ENCODE peak calls at places on chromosomes 3 and 15, in four cellular contexts. U is sigmoid colon, T is dorsolateral prefrontal cortex, P is gastrocnemius medialis. J is an unnamed sample.
A peak's percentile ranks its signal among the peaks of the same experiment; 100 is the strongest.

GRCh38 chr15:82539690-82540054 is 585 bp downstream of the RPS17 start:
- DNase-seq in U (no peak), T (no peak), P (no peak), J (no peak)

GRCh38 chr3:57998366-57999283 is 9.6 kb upstream of the FLNB start:
- DNase-seq in U (no peak), T (no peak), P (no peak), J (no peak)

GRCh38 chr3:50562866-50563265 is 4.7 kb downstream of the C3orf18 start:
- DNase-seq in U (no peak), T (no peak), P (no peak), J (peak; percentile 54)

GRCh38 chr3:43024183-43024865 is 45.2 kb downstream of the GASK1A start:
- DNase-seq in U (no peak), T (no peak), P (no peak), J (no peak)

GRCh38 chr15:84834969-84835368 is 17.8 kb downstream of the ALPK3 start:
- DNase-seq in U (no peak), T (no peak), P (peak; percentile 94), J (no peak)

GRCh38 chr3:9951962-9952805 is at the start of gene PRRT3:
- DNase-seq in U (no peak), T (peak; percentile 55), P (no peak), J (no peak)

GRCh38 chr15:98625614-98626013 is 22.7 kb upstream of the IGF1R start:
- DNase-seq in U (no peak), T (no peak), P (no peak), J (no peak)

GRCh38 chr3:133991209-133991608 is 38.5 kb downstream of the SLCO2A1 start:
- DNase-seq in U (peak; percentile 45), T (no peak), P (no peak), J (no peak)

GRCh38 chr3:101530213-101531047 is 17.4 kb upstream of the SENP7 start:
- DNase-seq in U (no peak), T (no peak), P (no peak), J (no peak)

GRCh38 chr15:59532770-59533379 is 78.7 kb upstream of the GCNT3 start:
- DNase-seq in U (peak; percentile 14), T (no peak), P (no peak), J (no peak)

GRCh38 chr3:139534992-139535879 is 4.3 kb downstream of the RBP1 start:
- DNase-seq in U (peak; percentile 71), T (peak; percentile 55), P (no peak), J (no peak)

GRCh38 chr3:127570520-127570919 is 20.0 kb downstream of the TPRA1 start:
- DNase-seq in U (no peak), T (no peak), P (no peak), J (no peak)

GRCh38 chr3:62325896-62326295 is 47.5 kb downstream of the FEZF2 start:
- DNase-seq in U (no peak), T (no peak), P (no peak), J (no peak)

GRCh38 chr3:42701371-42702065 is 1.1 kb downstream of the HHATL start:
- DNase-seq in U (no peak), T (peak; percentile 79), P (peak; percentile 87), J (no peak)

GRCh38 chr15:81491414-81492101 is 117.5 kb upstream of the TMC3 start:
- DNase-seq in U (no peak), T (no peak), P (no peak), J (no peak)

GRCh38 chr3:41681479-41681878 is 280.4 kb downstream of the ULK4 start:
- DNase-seq in U (no peak), T (no peak), P (no peak), J (no peak)

GRCh38 chr3:4633078-4634004 is 140.2 kb downstream of the ITPR1 start:
- DNase-seq in U (no peak), T (no peak), P (no peak), J (peak; percentile 18)

GRCh38 chr3:115272036-115272824 is 125.1 kb upstream of the ZBTB20 start:
- DNase-seq in U (no peak), T (peak; percentile 16), P (peak; percentile 25), J (no peak)

GRCh38 chr3:126340943-126341754 is 16.1 kb downstream of the KLF15 start:
- DNase-seq in U (peak; percentile 57), T (no peak), P (no peak), J (no peak)

GRCh38 chr3:120496278-120496975 is 45.6 kb upstream of the FSTL1 start:
- DNase-seq in U (no peak), T (no peak), P (no peak), J (peak; percentile 45)

GRCh38 chr3:57752307-57752706 is 3.8 kb upstream of the SLMAP start:
- DNase-seq in U (no peak), T (no peak), P (no peak), J (peak; percentile 57)

GRCh38 chr15:34439878-34440277 is 2.3 kb upstream of the GOLGA8A start:
- DNase-seq in U (no peak), T (no peak), P (no peak), J (no peak)

GRCh38 chr3:134640378-134640777 is 10.4 kb downstream of the KY start:
- DNase-seq in U (no peak), T (no peak), P (no peak), J (no peak)

GRCh38 chr3:139676634-139677197 is 1.1 kb downstream of the NMNAT3 start:
- DNase-seq in U (no peak), T (no peak), P (no peak), J (no peak)

GRCh38 chr3:81442758-81443456 is 318.5 kb downstream of the GBE1 start:
- DNase-seq in U (no peak), T (no peak), P (no peak), J (no peak)

GRCh38 chr3:42129014-42129953 is 38.1 kb downstream of the TRAK1 start:
- DNase-seq in U (peak; percentile 53), T (no peak), P (no peak), J (no peak)

GRCh38 chr3:188244395-188244861 is 90.5 kb downstream of the LPP start:
- DNase-seq in U (no peak), T (no peak), P (no peak), J (peak; percentile 33)

GRCh38 chr3:175573226-175573625 is 714.1 kb downstream of the NAALADL2 start:
- DNase-seq in U (no peak), T (no peak), P (no peak), J (no peak)
- H3K27ac ChIP-seq in U (no peak overlapping the region), T (no peak overlapping the region), P (no peak overlapping the region), J (no peak overlapping the region)

GRCh38 chr3:12612514-12613226 is 51.2 kb downstream of the RAF1 start:
- DNase-seq in U (no peak), T (no peak), P (no peak), J (no peak)

GRCh38 chr3:12618426-12618825 is 45.5 kb downstream of the RAF1 start:
- DNase-seq in U (no peak), T (peak; percentile 25), P (no peak), J (no peak)

GRCh38 chr3:12611117-12611516 is 52.8 kb downstream of the RAF1 start:
- DNase-seq in U (no peak), T (no peak), P (no peak), J (no peak)

GRCh38 chr3:12613250-12613649 is 50.7 kb downstream of the RAF1 start:
- DNase-seq in U (no peak), T (no peak), P (no peak), J (no peak)

DNA sequence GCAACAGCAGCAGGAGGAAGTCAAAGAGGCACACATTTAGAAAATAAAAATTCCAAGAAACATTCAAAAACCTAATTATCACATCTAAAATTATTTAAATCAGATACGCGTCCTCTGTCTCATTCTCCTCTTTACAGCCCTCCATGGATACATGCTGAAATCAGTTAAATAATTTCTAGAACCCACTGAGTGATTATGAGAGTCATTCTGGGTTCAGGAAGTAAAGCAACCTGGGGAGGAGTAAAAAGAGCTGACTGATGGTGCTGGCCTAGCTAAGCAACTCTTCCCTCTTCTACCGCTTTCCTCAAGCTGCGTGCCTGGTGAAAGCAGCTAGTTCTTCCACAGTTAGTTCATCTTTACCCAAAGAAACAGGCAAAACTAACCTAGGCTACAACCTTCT is 48.7 kb downstream of the RAF1 start:
- DNase-seq in U (no peak), T (no peak), P (no peak), J (no peak)
- H3K27ac ChIP-seq in U (no peak overlapping the region), T (no peak overlapping the region), P (peak overlapping the region; percentile 36), J (no peak overlapping the region)

GRCh38 chr15:95470997-95471692 is 859.4 kb upstream of the NR2F2 start:
- DNase-seq in U (no peak), T (no peak), P (no peak), J (no peak)
- H3K27ac ChIP-seq in U (no peak overlapping the region), T (no peak overlapping the region), P (peak overlapping the region; percentile 11), J (no peak overlapping the region)

DNA sequence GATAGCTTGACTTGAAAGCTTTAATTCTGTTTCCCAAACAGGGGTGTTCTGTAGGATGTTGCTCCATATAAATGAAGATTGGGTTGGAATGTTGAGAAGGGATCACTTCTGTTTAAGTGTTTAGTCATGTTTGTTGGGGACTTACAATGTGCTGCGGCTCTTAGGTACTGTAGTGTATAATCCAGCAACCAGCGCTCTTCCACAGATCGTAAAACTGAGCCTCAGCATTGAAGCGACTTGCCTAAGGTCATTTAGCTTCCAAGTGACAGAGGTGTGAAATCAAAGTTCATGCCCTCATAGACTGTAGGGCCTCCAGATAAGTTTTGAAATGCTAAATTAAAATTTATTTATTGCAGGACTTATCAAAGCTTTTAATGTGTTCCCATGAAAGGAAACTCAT is 1.8 kb downstream of the MKRN2 start:
- DNase-seq in U (no peak), T (no peak), P (no peak), J (no peak)
- H3K27ac ChIP-seq in U (no peak overlapping the region), T (no peak overlapping the region), P (peak overlapping the region; percentile 96), J (no peak overlapping the region)

DNA sequence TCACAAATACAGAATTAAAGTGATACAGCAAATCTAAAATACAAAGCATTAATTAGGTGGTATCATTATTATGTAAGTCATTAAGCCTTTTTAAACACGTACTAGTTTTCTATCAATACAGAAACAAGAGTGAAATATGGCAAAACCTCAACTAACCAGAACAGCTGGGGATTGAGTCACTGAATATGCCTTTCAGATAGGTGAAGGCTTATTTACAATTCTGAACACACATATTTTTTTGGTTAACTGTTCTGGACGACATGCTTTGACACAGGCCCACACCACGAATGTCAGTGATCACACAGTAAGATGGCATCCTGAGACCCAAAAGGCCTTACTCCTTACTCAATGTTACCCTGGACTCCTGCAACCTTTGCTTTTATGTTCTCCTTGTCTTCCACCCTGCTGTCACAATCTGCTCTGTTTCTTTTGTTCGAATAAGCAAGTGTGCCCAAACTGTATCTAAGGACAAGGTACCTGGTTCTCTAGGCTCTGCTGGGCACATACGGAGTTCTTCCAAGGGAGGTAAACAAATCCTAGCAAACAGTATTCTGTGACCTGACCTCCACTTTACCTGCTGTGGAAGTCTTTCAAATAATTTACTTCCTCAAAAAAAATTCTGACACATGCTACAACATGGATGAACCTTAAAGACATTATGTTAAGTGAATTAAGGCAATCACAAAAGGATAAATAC is 7.0 kb downstream of the SFMBT1 start:
- DNase-seq in U (no peak), T (no peak), P (no peak), J (no peak)
- H3K27ac ChIP-seq in U (no peak overlapping the region), T (no peak overlapping the region), P (no peak overlapping the region), J (no peak overlapping the region)